ENCODE peak calls at places on chromosomes 5 and 9, in seven cellular contexts. X is Right ventricle myocardium superior; N is amniotic stem cell; A is stimulated activated CD4-positive, alpha-beta T cell treated with anti-CD3 and anti-CD28 coated beads, Interleukin-1b, Interleukin-23, amount 100 ng/mL, for 4 hours; H is HT1080; V is activated T-cell treated with anti-CD3 and anti-CD28 coated beads for 4 hours; M is endothelial cell. Z is an unnamed sample.

GRCh38 chr9:108956627-108957026 is 22.4 kb downstream of the ABITRAM start:
- DNase-seq in X (no peak), N (no peak), A (no peak), H (no peak), V (no peak), M (no peak), Z (peak; percentile 19)

GRCh38 chr9:82332018-82332773 is 343.6 kb downstream of the SPATA31D1 start:
- DNase-seq in X (no peak), N (peak; percentile 29), A (no peak), H (peak; percentile 79), V (no peak), M (no peak), Z (peak; percentile 14)

GRCh38 chr9:121568541-121569265 is 69.1 kb upstream of the GGTA1 start:
- DNase-seq in X (peak; percentile 68), N (no peak), A (no peak), H (peak; percentile 80), V (no peak), M (no peak), Z (no peak)

GRCh38 chr9:5949103-5949699 is 58.5 kb downstream of the MLANA start:
- DNase-seq in X (no peak), N (no peak), A (no peak), H (peak; percentile 21), V (no peak), M (no peak), Z (no peak)

GRCh38 chr9:12640021-12640587 is 53.1 kb upstream of the TYRP1 start:
- DNase-seq in X (no peak), N (peak; percentile 28), A (no peak), H (peak; percentile 56), V (no peak), M (no peak), Z (peak; percentile 1)

GRCh38 chr9:122463828-122464632 is 13.7 kb downstream of the OR1J1 start:
- DNase-seq in X (no peak), N (no peak), A (no peak), H (peak; percentile 66), V (no peak), M (no peak), Z (peak; percentile 74)

GRCh38 chr9:114072181-114073140 is 5.6 kb downstream of the AMBP start:
- DNase-seq in X (peak; percentile 81), N (no peak), A (no peak), H (no peak), V (no peak), M (no peak), Z (no peak)

GRCh38 chr5:6583049-6583880 is 49.6 kb downstream of the NSUN2 start:
- DNase-seq in X (no peak), N (no peak), A (no peak), H (no peak), V (no peak), M (peak; percentile 63), Z (no peak)

GRCh38 chr9:37839491-37840461 is 39.2 kb downstream of the DCAF10 start:
- DNase-seq in X (no peak), N (no peak), A (no peak), H (no peak), V (no peak), M (no peak), Z (no peak)

GRCh38 chr5:129945031-129945430 is 40.8 kb downstream of the CHSY3 start:
- DNase-seq in X (no peak), N (no peak), A (no peak), H (peak; percentile 32), V (no peak), M (no peak), Z (no peak)

GRCh38 chr5:132457371-132458225 is 33.0 kb downstream of the IRF1 start:
- DNase-seq in X (peak; percentile 64), N (no peak), A (no peak), H (no peak), V (no peak), M (no peak), Z (no peak)

GRCh38 chr5:88727705-88728313 is 155.2 kb downstream of the MEF2C start:
- DNase-seq in X (no peak), N (no peak), A (no peak), H (no peak), V (no peak), M (no peak), Z (peak; percentile 38)

GRCh38 chr5:113232246-113232645 is 202.5 kb downstream of the TSSK1B start:
- DNase-seq in X (no peak), N (no peak), A (no peak), H (no peak), V (no peak), M (no peak), Z (no peak)

GRCh38 chr5:81204205-81204604 is 28.9 kb upstream of the CKMT2 start:
- DNase-seq in X (no peak), N (no peak), A (no peak), H (no peak), V (no peak), M (no peak), Z (no peak)

GRCh38 chr5:74094779-74095108 is 468.7 kb downstream of the ARHGEF28 start:
- DNase-seq in X (no peak), N (no peak), A (no peak), H (no peak), V (no peak), M (no peak), Z (no peak)

GRCh38 chr5:9838906-9839305 is 208.8 kb upstream of the TAS2R1 start:
- DNase-seq in X (no peak), N (no peak), A (no peak), H (no peak), V (no peak), M (no peak), Z (no peak)

Z was measured in T47D.